ENCODE peak calls at places on chromosomes 13 and 19, in six cellular contexts. J, O, L, M, Q and P are unnamed samples.

GRCh38 chr13:70723732-70724131 is 615.5 kb upstream of the KLHL1 start:
- DNase-seq in J (peak), O (no peak), L (no peak), M (no peak), Q (no peak), P (no peak)

GRCh38 chr19:54455786-54456422 is 6.9 kb downstream of the LENG8 start:
- DNase-seq in J (no peak), O (no peak), L (no peak), M (no peak), Q (no peak), P (no peak)

GRCh38 chr13:30805603-30806011 is 70.3 kb downstream of the ALOX5AP start:
- DNase-seq in J (no peak), O (no peak), L (no peak), M (no peak), Q (no peak), P (no peak)

GRCh38 chr19:29665826-29666633 is 769 bp downstream of the PLEKHF1 start:
- DNase-seq in J (no peak), O (no peak), L (peak), M (no peak), Q (no peak), P (no peak)

GRCh38 chr19:42306646-42307045 is 4.2 kb upstream of the PAFAH1B3 start:
- DNase-seq in J (no peak), O (no peak), L (no peak), M (no peak), Q (no peak), P (no peak)

GRCh38 chr13:37531054-37531453 is 67.5 kb downstream of the POSTN start:
- DNase-seq in J (no peak), O (no peak), L (no peak), M (no peak), Q (no peak), P (no peak)

GRCh38 chr13:81874681-81875661 is 1534.0 kb upstream of the SPRY2 start:
- DNase-seq in J (no peak), O (no peak), L (no peak), M (no peak), Q (no peak), P (peak)

GRCh38 chr13:44142911-44143665 is 230.5 kb upstream of the SERP2 start:
- DNase-seq in J (no peak), O (no peak), L (no peak), M (no peak), Q (no peak), P (no peak)

GRCh38 chr19:50460161-50460765 is 16.0 kb upstream of the EMC10 start:
- DNase-seq in J (no peak), O (peak), L (no peak), M (no peak), Q (peak), P (no peak)

GRCh38 chr19:4027146-4027545 is 19.6 kb downstream of the PIAS4 start:
- DNase-seq in J (no peak), O (no peak), L (no peak), M (no peak), Q (no peak), P (no peak)

GRCh38 chr13:35838356-35838755 is 292.8 kb downstream of the DCLK1 start:
- DNase-seq in J (no peak), O (no peak), L (no peak), M (no peak), Q (no peak), P (no peak)

GRCh38 chr13:98405107-98405571 is 171.8 kb downstream of the STK24 start:
- DNase-seq in J (peak), O (no peak), L (no peak), M (no peak), Q (no peak), P (no peak)

GRCh38 chr19:7799640-7800355 is 30.2 kb upstream of the EVI5L start:
- DNase-seq in J (peak), O (peak), L (peak), M (peak), Q (no peak), P (peak)

GRCh38 chr13:35479223-35479536 is 2.7 kb upstream of the MAB21L1 start:
- DNase-seq in J (peak), O (no peak), L (no peak), M (no peak), Q (no peak), P (no peak)

GRCh38 chr13:107192289-107192688 is 624.4 kb upstream of the ARGLU1 start:
- DNase-seq in J (no peak), O (no peak), L (no peak), M (no peak), Q (no peak), P (no peak)

GRCh38 chr13:46546084-46546786 is 6.7 kb upstream of the LRCH1 start:
- DNase-seq in J (no peak), O (no peak), L (no peak), M (no peak), Q (no peak), P (no peak)

GRCh38 chr13:31914843-31915242 is 116.7 kb upstream of the FRY start:
- DNase-seq in J (no peak), O (no peak), L (no peak), M (no peak), Q (no peak), P (no peak)

GRCh38 chr19:11196406-11197287 is 698 bp downstream of the KANK2 start:
- DNase-seq in J (no peak), O (peak), L (peak), M (no peak), Q (no peak), P (no peak)

GRCh38 chr13:41546372-41547252 is 89.3 kb downstream of the RGCC start:
- DNase-seq in J (no peak), O (peak), L (no peak), M (no peak), Q (no peak), P (no peak)

GRCh38 chr19:44807652-44808462 is 1.0 kb upstream of the BCAM start:
- DNase-seq in J (no peak), O (peak), L (peak), M (no peak), Q (no peak), P (no peak)

GRCh38 chr19:3373971-3374368 is 7.6 kb downstream of the NFIC start:
- DNase-seq in J (no peak), O (no peak), L (no peak), M (no peak), Q (no peak), P (no peak)

GRCh38 chr19:5665781-5666513 is 14.4 kb downstream of the MICOS13 start:
- DNase-seq in J (no peak), O (no peak), L (no peak), M (no peak), Q (peak), P (no peak)

GRCh38 chr13:91297503-91297902 is 50.0 kb upstream of the MIR17HG start:
- DNase-seq in J (no peak), O (no peak), L (no peak), M (no peak), Q (no peak), P (no peak)

GRCh38 chr19:6677924-6678689 is 8.1 kb upstream of the TNFSF14 start:
- DNase-seq in J (no peak), O (no peak), L (no peak), M (peak), Q (no peak), P (no peak)

GRCh38 chr19:6678690-6679109 is 8.7 kb upstream of the TNFSF14 start:
- DNase-seq in J (no peak), O (no peak), L (no peak), M (no peak), Q (no peak), P (no peak)

GRCh38 chr19:6676288-6676687 is 6.3 kb upstream of the TNFSF14 start:
- DNase-seq in J (no peak), O (no peak), L (no peak), M (no peak), Q (no peak), P (no peak)

GRCh38 chr19:6679139-6679538 is 9.2 kb upstream of the TNFSF14 start:
- DNase-seq in J (no peak), O (no peak), L (no peak), M (no peak), Q (no peak), P (no peak)

DNA sequence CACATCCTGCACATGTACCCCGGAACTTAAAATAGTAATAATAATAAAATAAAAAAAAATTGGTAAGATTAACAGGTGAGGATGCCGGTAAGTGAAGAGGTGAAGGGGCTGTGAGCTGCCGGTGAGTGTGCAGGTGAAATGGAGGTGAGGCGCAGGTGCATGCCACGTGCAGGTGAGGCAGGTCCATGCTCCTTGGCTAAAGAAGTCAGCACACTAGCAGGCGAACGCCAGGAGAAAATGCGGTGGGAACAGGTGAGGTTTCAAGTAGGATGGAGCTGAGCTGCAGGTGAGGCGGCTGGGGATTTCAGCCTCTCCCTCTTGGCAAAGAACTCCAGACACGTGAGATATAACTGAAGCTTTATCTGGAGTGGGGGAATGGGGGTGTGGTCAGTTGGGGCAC is 7.5 kb upstream of the TNFSF14 start:
- DNase-seq in J (no peak), O (no peak), L (no peak), M (peak), Q (no peak), P (no peak)
- H3K4me3 ChIP-seq in J (no peak), O (no peak), L (no peak), M (peak), Q (no peak), P (no peak)

GRCh38 chr13:112172017-112172416 is 105.1 kb downstream of the SOX1 start:
- DNase-seq in J (no peak), O (no peak), L (no peak), M (no peak), Q (no peak), P (no peak)

GRCh38 chr13:112171570-112171965 is 104.6 kb downstream of the SOX1 start:
- DNase-seq in J (no peak), O (no peak), L (no peak), M (no peak), Q (no peak), P (no peak)

GRCh38 chr13:112174476-112175110 is 107.6 kb downstream of the SOX1 start:
- DNase-seq in J (no peak), O (peak), L (no peak), M (no peak), Q (no peak), P (peak)

GRCh38 chr13:112170823-112171569 is 104.0 kb downstream of the SOX1 start:
- DNase-seq in J (no peak), O (no peak), L (no peak), M (no peak), Q (no peak), P (no peak)

GRCh38 chr13:112172641-112173171 is 105.8 kb downstream of the SOX1 start:
- DNase-seq in J (no peak), O (no peak), L (no peak), M (no peak), Q (no peak), P (no peak)
- H3K4me3 ChIP-seq in J (no peak), O (no peak), L (no peak), M (no peak), Q (no peak), P (no peak)

GRCh38 chr13:99895428-99895998 is 76.1 kb downstream of the ZIC5 start:
- DNase-seq in J (no peak), O (no peak), L (no peak), M (peak), Q (no peak), P (no peak)
- H3K4me3 ChIP-seq in J (no peak), O (no peak), L (peak), M (peak), Q (peak), P (no peak)

DNA sequence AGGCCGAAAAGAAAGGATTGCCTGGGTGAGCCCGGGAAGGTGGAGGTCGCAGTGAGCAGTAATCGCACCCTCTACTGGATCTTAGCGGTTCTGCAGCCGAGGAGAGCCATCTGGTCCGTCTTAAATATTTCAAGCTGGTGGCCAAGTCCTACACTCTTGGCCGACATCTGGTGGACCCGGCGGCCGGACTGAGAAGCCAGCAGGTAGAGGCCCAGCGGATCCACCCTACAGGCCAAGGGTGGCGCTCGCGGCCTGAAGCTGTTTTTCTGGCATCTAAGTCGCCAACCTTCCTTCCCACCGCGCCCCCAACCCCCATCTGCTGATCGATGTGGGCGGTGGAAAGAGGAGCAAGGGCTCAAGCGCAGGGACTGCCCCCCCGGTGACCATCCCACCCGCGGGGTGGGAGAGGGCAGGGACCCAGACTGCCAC is 46.5 kb upstream of the ZNF730 start:
- DNase-seq in J (no peak), O (peak), L (no peak), M (no peak), Q (no peak), P (no peak)
- H3K4me3 ChIP-seq in J (no peak), O (no peak), L (no peak), M (no peak), Q (no peak), P (no peak)

GRCh38 chr19:1507763-1508506 is 4.9 kb downstream of the ADAMTSL5 start:
- DNase-seq in J (peak), O (peak), L (peak), M (peak), Q (peak), P (peak)

GRCh38 chr19:1507192-1507660 is 5.6 kb downstream of the ADAMTSL5 start:
- DNase-seq in J (no peak), O (no peak), L (no peak), M (no peak), Q (no peak), P (no peak)

GRCh38 chr19:1509589-1510441 is 3.0 kb downstream of the ADAMTSL5 start:
- DNase-seq in J (no peak), O (no peak), L (no peak), M (no peak), Q (no peak), P (no peak)

GRCh38 chr19:1510442-1510806 is 2.4 kb downstream of the ADAMTSL5 start:
- DNase-seq in J (no peak), O (no peak), L (no peak), M (no peak), Q (no peak), P (no peak)

GRCh38 chr19:1508507-1508856 is 4.3 kb downstream of the ADAMTSL5 start:
- DNase-seq in J (no peak), O (no peak), L (no peak), M (no peak), Q (no peak), P (no peak)
- H3K4me3 ChIP-seq in J (peak), O (no peak), L (peak), M (no peak), Q (no peak), P (peak)

DNA sequence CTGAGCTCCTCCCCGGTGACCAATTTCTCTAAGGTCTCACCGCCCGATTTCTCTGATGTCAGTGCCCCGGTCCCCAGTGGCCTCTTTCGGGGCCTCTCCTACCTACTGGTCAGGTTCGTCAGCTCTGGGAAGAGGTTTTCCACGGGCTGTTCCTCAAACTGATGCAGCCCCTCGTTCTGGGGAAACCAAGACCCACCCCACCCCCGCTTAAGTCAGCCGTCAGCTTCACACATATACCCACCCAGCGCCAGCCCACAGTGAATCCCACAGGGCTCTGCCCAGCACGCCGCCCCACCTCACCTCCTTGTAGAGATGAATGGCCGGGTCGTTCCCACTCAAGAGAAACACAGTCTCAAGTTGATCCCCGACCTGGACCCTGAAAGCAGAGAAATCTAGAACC is 3.4 kb downstream of the KPTN start:
- DNase-seq in J (no peak), O (no peak), L (no peak), M (no peak), Q (no peak), P (no peak)
- H3K4me3 ChIP-seq in J (no peak), O (no peak), L (no peak), M (no peak), Q (no peak), P (no peak)

GRCh38 chr13:111906816-111907215 is 160.1 kb upstream of the SOX1 start:
- DNase-seq in J (no peak), O (no peak), L (no peak), M (no peak), Q (no peak), P (no peak)

GRCh38 chr13:111909501-111909900 is 157.4 kb upstream of the SOX1 start:
- DNase-seq in J (no peak), O (no peak), L (no peak), M (no peak), Q (no peak), P (no peak)

GRCh38 chr13:111907341-111907880 is 159.5 kb upstream of the SOX1 start:
- DNase-seq in J (no peak), O (no peak), L (no peak), M (no peak), Q (no peak), P (no peak)

GRCh38 chr13:111908981-111909380 is 158.0 kb upstream of the SOX1 start:
- DNase-seq in J (no peak), O (no peak), L (no peak), M (no peak), Q (no peak), P (no peak)

DNA sequence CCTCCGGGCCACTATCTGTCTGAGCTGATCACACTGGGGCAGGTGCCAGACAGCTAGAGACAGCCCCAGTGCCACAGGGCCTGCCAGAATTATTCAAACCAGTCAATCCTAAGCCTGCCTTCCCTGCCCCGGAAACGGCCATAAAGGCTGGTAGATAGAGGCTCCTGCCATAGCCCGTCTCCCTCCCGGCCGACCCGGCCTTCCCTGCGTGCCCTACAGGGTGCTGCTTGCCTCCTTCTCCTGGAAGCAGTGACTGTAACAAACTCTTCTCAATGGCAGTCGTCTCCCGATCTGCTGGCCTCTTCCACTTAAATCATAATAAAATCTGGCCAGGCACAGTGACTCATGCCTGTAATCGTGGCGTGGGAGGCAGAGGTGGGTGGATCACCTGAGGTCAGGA is 158.6 kb upstream of the SOX1 start:
- DNase-seq in J (no peak), O (no peak), L (no peak), M (no peak), Q (no peak), P (no peak)
- H3K4me3 ChIP-seq in J (no peak), O (no peak), L (no peak), M (no peak), Q (no peak), P (no peak)

GRCh38 chr19:17952041-17952976 is 14.6 kb upstream of the KCNN1 start:
- DNase-seq in J (no peak), O (no peak), L (no peak), M (no peak), Q (no peak), P (no peak)

GRCh38 chr19:17950310-17951150 is 16.4 kb upstream of the KCNN1 start:
- DNase-seq in J (peak), O (no peak), L (no peak), M (no peak), Q (no peak), P (no peak)

GRCh38 chr19:17953316-17953801 is 13.5 kb upstream of the KCNN1 start:
- DNase-seq in J (no peak), O (no peak), L (no peak), M (no peak), Q (no peak), P (no peak)

GRCh38 chr19:17949956-17950309 is 17.0 kb upstream of the KCNN1 start:
- DNase-seq in J (no peak), O (no peak), L (no peak), M (no peak), Q (no peak), P (no peak)

DNA sequence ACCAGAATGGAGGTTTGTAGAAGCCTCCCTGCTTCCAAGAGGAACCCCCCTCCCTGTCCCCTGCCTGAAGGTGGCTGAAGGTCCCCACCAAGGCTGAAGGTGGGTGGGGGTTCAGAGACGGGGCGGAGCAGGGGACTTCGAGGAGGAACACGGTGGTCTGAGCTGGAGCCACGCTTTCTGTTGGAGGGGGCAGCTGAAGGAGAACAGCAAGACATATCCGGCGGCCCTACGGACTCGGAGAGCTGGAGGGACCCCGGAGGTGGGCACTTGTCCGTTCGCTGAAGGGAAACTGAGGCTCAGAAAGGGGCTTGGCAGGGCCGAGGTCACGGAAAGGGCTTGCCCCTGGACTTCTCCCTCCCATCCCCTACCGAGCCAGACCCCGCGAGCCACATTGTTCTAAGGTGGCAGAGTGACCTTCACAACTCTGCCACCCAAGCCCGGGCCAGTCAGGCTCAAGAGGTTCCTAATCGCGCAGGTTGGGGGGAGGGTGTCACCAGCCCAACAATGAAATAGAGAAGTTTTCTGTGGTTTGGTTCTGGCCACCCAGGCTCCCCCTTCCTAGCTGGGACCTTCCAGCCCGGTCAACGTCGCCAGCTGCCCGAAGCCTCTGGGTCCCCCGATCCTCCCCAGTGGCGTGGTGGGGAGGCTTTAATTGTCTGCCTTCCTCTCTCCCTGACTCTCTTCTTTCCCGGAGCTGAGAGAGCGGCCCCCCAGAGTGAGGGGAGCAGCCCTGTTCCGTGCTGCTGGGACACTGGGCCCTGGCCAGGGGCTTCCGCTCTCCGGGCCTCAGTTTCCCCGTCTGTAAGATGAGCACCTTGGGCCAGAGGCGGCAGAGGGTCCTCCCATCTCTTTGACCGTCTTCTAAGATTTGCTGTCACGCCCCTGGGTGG is 15.5 kb upstream of the KCNN1 start:
- DNase-seq in J (no peak), O (peak), L (no peak), M (no peak), Q (no peak), P (no peak)
- H3K4me3 ChIP-seq in J (peak), O (no peak), L (no peak), M (no peak), Q (peak), P (no peak)

GRCh38 chr19:1243768-1244692 is 2.5 kb downstream of the ATP5F1D start:
- DNase-seq in J (peak), O (peak), L (peak), M (peak), Q (no peak), P (peak)
- H3K4me3 ChIP-seq in J (no peak), O (no peak), L (peak), M (no peak), Q (peak), P (no peak)